ENCODE peak calls at places on chromosomes 13 and 19, in seven cellular contexts. I is OCI-LY7; G is A549; K is upper lobe of right lung; S is CD4-positive, alpha-beta T cell; C is heart left ventricle; X is cardiac muscle cell. M is an unnamed sample.

GRCh38 chr19:10104665-10105221 is 1.4 kb upstream of the PPAN start:
- DNase-seq in G (no peak), I (peak), C (no peak), X (no peak), S (peak), K (no peak), M (no peak)

GRCh38 chr13:92843549-92843948 is 383.1 kb upstream of the GPC6 start:
- DNase-seq in I (no peak), C (no peak), G (no peak), S (no peak), X (no peak), K (no peak), M (peak)

GRCh38 chr19:40714519-40715299 is 2.0 kb downstream of the COQ8B start:
- DNase-seq in S (peak), I (peak), X (peak), G (peak), K (peak), C (peak), M (peak)

GRCh38 chr19:54162241-54162805 is 2.8 kb upstream of the LENG1 start:
- DNase-seq in S (peak), I (peak), C (peak), X (peak), G (peak), K (peak), M (peak)

GRCh38 chr13:109779074-109779473 is 7.3 kb downstream of the IRS2 start:
- DNase-seq in C (no peak), G (no peak), I (peak), S (peak), X (no peak), K (no peak), M (no peak)

GRCh38 chr19:57406516-57407123 is 4.3 kb upstream of the ZNF17 start:
- DNase-seq in G (peak), I (peak), C (peak), X (peak), S (peak), K (peak), M (no peak)

GRCh38 chr13:90493667-90494066 is 853.8 kb upstream of the MIR17HG start:
- DNase-seq in X (no peak), S (no peak), I (no peak), G (no peak), C (no peak), K (no peak), M (no peak)

GRCh38 chr19:37074819-37075362 is 3.3 kb upstream of the ZNF420 start:
- DNase-seq in G (no peak), K (no peak), S (no peak), C (no peak), X (no peak), I (no peak), M (no peak)

GRCh38 chr19:2398735-2399305 is 28.6 kb downstream of the TIMM13 start:
- DNase-seq in C (no peak), S (no peak), K (no peak), I (no peak), G (no peak), X (no peak), M (no peak)

GRCh38 chr13:104485571-104485970 is 1419.4 kb upstream of the SLC10A2 start:
- DNase-seq in X (no peak), K (no peak), I (no peak), S (no peak), G (no peak), C (no peak), M (no peak)

GRCh38 chr13:32754179-32754578 is 167.9 kb downstream of the PDS5B start:
- DNase-seq in K (no peak), X (no peak), G (no peak), I (no peak), S (no peak), C (no peak), M (no peak)

GRCh38 chr13:35549481-35549880 is 73.0 kb upstream of the MAB21L1 start:
- DNase-seq in I (no peak), X (no peak), C (no peak), K (no peak), S (no peak), G (peak), M (peak)

GRCh38 chr13:48723168-48723567 is 69.4 kb downstream of the CYSLTR2 start:
- DNase-seq in X (no peak), K (no peak), S (no peak), G (no peak), I (no peak), C (no peak), M (no peak)

GRCh38 chr13:30905932-30906383 is at the start of gene MEDAG:
- DNase-seq in C (peak), S (no peak), G (no peak), I (no peak), X (no peak), K (peak), M (no peak)

GRCh38 chr13:66994097-66994496 is 236.0 kb downstream of the PCDH9 start:
- DNase-seq in X (peak), C (peak), S (no peak), G (peak), I (peak), K (peak), M (peak)

GRCh38 chr19:42284641-42285341 is 15.7 kb downstream of the CIC start:
- DNase-seq in S (no peak), K (no peak), X (peak), I (peak), C (no peak), G (no peak), M (no peak)

GRCh38 chr13:97535619-97536018 is 101.7 kb downstream of the RAP2A start:
- DNase-seq in G (no peak), I (no peak), C (no peak), K (no peak), X (no peak), S (no peak), M (no peak)

GRCh38 chr19:24140099-24140498 is 53.1 kb downstream of the ZNF254 start:
- DNase-seq in I (no peak), C (no peak), K (no peak), G (peak), S (no peak), X (no peak), M (peak)

GRCh38 chr19:35740108-35740422 is 2.2 kb downstream of the IGFLR1 start:
- DNase-seq in G (no peak), C (no peak), I (no peak), K (no peak), S (no peak), X (no peak), M (no peak)

GRCh38 chr19:35741216-35741541 is 1.1 kb downstream of the IGFLR1 start:
- DNase-seq in K (no peak), G (no peak), X (no peak), S (no peak), I (no peak), C (no peak), M (no peak)

GRCh38 chr19:35739275-35740107 is 2.8 kb downstream of the IGFLR1 start:
- DNase-seq in X (no peak), S (no peak), C (no peak), G (no peak), K (no peak), I (no peak), M (no peak)

GRCh38 chr19:35742121-35742724 is at the start of gene IGFLR1:
- DNase-seq in K (no peak), I (peak), G (no peak), C (no peak), S (peak), X (no peak), M (no peak)

DNA sequence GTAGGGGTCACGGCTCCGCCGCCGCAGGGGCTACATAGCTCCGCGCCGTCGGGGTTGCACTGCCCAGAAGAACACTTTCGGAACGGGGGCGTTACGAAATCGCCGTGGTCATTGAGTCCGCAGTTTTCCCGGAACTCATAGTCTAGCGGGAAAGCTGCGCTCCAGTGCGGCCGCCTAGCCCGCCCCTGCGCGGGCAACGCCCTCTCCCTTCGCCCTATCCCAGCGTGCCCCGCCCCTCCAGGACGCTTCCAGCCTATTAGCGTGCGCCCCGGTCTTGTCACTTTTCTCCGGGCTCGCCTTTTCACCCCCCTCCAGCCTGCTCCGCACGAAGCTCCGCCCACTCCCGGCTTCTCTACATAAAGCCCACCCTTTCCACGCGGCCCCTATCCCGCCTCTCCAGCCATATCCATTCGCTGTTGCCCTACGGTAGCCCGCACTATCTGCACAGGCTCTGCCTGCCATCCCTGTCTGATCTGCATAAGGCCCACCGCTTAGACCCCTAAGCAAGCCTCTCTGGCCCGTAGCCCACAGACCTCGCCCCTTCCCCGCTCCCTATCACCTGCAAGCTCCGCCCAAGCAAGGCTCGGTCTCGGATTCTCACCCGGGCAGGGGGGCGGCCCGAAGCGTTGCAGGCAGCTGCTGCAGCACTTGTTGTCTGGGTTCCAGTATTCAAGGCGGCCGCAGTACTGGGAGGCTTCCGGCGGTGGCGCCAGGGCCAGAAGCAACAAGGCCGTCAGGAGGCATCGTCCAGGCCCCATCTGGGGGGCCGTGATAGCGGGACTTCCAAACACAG is 1.6 kb downstream of the IGFLR1 start:
- DNase-seq in I (peak), K (peak), C (peak), S (peak), G (peak), X (peak), M (peak)
- TF ChIP-seq CTCF in I (peak), K (peak), C (peak), S (no peak), G (no peak), X (peak), M (no peak)

DNA sequence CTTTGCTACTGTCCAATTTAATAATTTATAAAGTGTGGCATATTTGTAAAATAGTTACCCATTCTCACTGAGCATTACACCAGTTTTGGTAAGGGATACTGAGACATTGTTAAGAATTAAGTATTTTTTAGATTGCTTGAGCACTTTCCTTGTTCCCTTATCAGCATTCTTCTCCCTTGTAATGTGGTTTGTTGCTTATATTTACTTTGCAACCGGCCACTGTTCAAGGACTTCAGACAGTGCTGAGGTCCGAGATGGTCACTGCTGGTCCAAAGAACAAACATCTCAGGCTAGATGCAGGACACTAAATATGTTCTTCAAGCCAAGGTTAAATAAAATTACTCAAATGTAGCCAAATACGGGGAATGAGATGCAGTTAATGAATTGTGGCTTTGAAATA is 161.4 kb downstream of the TM9SF2 start:
- DNase-seq in G (no peak), C (no peak), I (no peak), S (no peak), K (no peak), X (no peak), M (no peak)
- H3K27ac ChIP-seq in G (no peak), C (no peak), I (no peak), S (no peak), K (no peak), X (no peak), M (no peak)

GRCh38 chr19:47112166-47112663 is 1.4 kb downstream of the ZC3H4 start:
- DNase-seq in C (peak), S (peak), G (peak), I (peak), X (peak), K (peak), M (peak)
- TF ChIP-seq CTCF in C (no peak), S (no peak), G (no peak), I (no peak), X (no peak), K (no peak), M (no peak)

GRCh38 chr19:18996796-18997394 is 36.4 kb downstream of the SUGP2 start:
- DNase-seq in I (no peak), K (no peak), X (no peak), S (no peak), C (peak), G (no peak), M (no peak)
- H3K27ac ChIP-seq in I (no peak), K (no peak), X (no peak), S (no peak), C (no peak), G (no peak), M (no peak)